ENCODE peak calls at places on chromosomes 11 and 22, in five cellular contexts. Q, C, R, S and K are unnamed samples.

GRCh38 chr22:26479792-26480610 is 3.6 kb downstream of the HPS4 start:
- DNase-seq in Q (no peak), S (no peak), C (no peak), R (no peak), K (no peak)

GRCh38 chr11:83206771-83207413 is 13.4 kb downstream of the ANKRD42 start:
- DNase-seq in S (no peak), C (peak; percentile 23), Q (no peak), R (no peak), K (no peak)

GRCh38 chr11:86180860-86181259 is 63.7 kb upstream of the EED start:
- DNase-seq in Q (no peak), C (no peak), S (no peak), R (no peak), K (no peak)

GRCh38 chr11:65640483-65641207 is 2.7 kb downstream of the SIPA1 start:
- DNase-seq in C (no peak), R (no peak), S (no peak), Q (no peak), K (no peak)

GRCh38 chr11:69242583-69242940 is 51.4 kb upstream of the MYEOV start:
- DNase-seq in R (no peak), C (no peak), Q (no peak), S (no peak), K (no peak)

GRCh38 chr11:36300651-36301050 is 4.6 kb downstream of the PRR5L start:
- DNase-seq in R (no peak), S (no peak), C (no peak), Q (peak; percentile 81), K (no peak)

GRCh38 chr11:106503901-106504300 is 426.4 kb downstream of the AASDHPPT start:
- DNase-seq in R (no peak), S (no peak), C (no peak), Q (no peak), K (no peak)

GRCh38 chr11:115787302-115787701 is 283.1 kb upstream of the CADM1 start:
- DNase-seq in S (no peak), R (no peak), C (no peak), Q (no peak), K (no peak)

DNA sequence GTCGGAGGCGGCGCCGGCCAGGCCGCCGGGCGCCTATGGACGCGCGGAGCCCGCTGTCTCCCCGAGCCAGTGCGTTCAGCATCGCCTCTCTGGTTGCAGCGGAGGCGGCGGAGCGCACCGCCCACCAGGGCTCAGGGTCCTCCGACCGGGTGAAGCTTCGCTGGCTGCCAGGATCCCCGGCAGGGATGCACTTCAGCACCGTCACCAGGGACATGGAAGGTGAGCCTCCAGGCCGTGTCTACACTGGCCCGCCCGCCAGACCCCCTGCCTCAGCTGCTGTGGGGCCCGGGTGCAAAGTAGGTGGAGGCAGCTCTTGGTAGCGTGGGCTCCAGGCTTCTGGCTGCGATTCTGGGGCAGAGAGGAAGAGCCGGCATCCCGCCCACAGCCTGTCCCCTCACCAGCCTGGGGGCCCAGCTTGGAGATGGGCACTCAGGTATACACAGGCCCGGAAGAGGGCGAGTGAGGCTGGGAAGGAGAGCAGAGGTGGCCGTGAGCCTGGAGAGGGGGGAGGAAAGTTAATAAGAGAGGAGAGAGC is 1.1 kb upstream of the TBX1 start:
- DNase-seq in C (peak; percentile 23), Q (no peak), S (no peak), R (no peak), K (no peak)
- H3K27me3 ChIP-seq in C (peaks cover 2% of the 10 kb centered on the region), Q (peaks cover 19% of the 10 kb centered on the region), S (peaks cover 93% of the 10 kb centered on the region), R (peaks cover 24% of the 10 kb centered on the region), K (peaks cover 28% of the 10 kb centered on the region)

GRCh38 chr11:34356130-34356529 is 1.7 kb downstream of the ABTB2 start:
- DNase-seq in S (no peak), R (no peak), Q (no peak), C (no peak), K (peak; percentile 21)
- H3K4me3 ChIP-seq in S (peak overlapping the region; percentile 60), R (peak overlapping the region; percentile 53), Q (no peak overlapping the region), C (peak overlapping the region; percentile 48), K (peak overlapping the region; percentile 54)

GRCh38 chr22:49367016-49367697 is 460.5 kb downstream of the BRD1 start:
- DNase-seq in S (no peak), R (no peak), C (no peak), Q (no peak), K (no peak)
- H3K27me3 ChIP-seq in S (no peaks in the 10 kb centered on the region), R (no peaks in the 10 kb centered on the region), C (no peaks in the 10 kb centered on the region), Q (peaks cover 4% of the 10 kb centered on the region), K (no peaks in the 10 kb centered on the region)

GRCh38 chr11:57426754-57427691 is at the start of gene SLC43A3:
- DNase-seq in R (no peak), Q (peak; percentile 45), C (peak; percentile 83), S (peak; percentile 9), K (peak; percentile 93)

GRCh38 chr11:57424137-57424801 is 2.7 kb downstream of the SLC43A3 start:
- DNase-seq in C (no peak), Q (no peak), R (no peak), S (no peak), K (no peak)

GRCh38 chr11:57426439-57426753 is 525 bp downstream of the SLC43A3 start:
- DNase-seq in C (peak; percentile 37), Q (peak; percentile 25), R (no peak), S (no peak), K (no peak)

GRCh38 chr11:57424802-57425564 is 1.9 kb downstream of the SLC43A3 start:
- DNase-seq in S (peak; percentile 15), C (peak; percentile 83), R (no peak), Q (peak; percentile 23), K (peak; percentile 81)

DNA sequence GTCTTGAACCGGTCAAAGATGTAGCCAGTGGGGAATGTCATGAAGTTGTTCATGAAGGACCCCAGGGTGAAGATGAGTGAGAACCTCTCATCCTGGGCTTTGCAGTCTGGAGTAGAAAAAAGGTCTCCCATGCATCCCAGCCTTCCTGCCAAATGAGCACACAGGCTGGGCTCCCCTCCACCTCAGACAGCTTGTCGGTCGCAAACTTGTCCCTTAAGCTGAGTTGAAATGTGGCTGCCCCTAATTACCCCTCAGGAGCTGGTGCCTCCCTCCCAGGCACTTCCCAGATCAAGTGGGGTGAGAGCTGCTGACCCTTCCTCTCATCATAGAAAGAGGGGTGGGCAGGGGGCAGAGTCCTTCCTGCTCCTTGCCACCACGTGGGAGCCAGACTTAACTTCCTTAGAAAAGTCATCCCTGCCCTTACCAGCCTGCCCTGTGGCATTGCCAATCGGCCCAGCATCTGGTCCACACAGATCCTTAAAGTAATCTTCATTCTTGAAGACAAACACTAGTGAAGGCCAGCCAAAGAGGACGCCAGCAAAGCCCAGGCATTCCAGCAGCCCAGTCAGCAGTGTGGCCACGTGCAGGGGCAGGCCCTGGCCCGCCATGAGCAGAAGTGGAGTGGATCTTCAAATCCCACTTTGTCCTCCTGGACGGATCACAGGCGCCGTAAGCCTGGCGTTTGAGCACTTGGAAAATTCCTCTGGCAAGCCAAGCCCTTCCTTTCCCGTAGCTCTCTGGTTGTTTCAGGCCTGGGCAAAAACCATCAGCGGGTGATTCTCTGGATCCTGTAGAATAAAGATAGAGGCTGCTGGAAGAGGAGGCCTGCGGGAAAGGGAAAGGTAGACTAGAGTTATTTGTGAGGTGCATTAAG is 1.1 kb downstream of the SLC43A3 start:
- DNase-seq in C (peak; percentile 41), S (no peak), R (no peak), Q (peak; percentile 21), K (peak; percentile 36)
- H3K4me3 ChIP-seq in C (no peak overlapping the region), S (no peak overlapping the region), R (peak overlapping the region; percentile 65), Q (no peak overlapping the region), K (peak overlapping the region; percentile 58)

GRCh38 chr22:36991220-36991619 is 28.0 kb downstream of the TST start:
- DNase-seq in S (no peak), Q (no peak), R (no peak), C (no peak), K (no peak)
- H3K27me3 ChIP-seq in S (peaks cover 18% of the 10 kb centered on the region), Q (no peaks in the 10 kb centered on the region), R (no peaks in the 10 kb centered on the region), C (no peaks in the 10 kb centered on the region), K (no peaks in the 10 kb centered on the region)

DNA sequence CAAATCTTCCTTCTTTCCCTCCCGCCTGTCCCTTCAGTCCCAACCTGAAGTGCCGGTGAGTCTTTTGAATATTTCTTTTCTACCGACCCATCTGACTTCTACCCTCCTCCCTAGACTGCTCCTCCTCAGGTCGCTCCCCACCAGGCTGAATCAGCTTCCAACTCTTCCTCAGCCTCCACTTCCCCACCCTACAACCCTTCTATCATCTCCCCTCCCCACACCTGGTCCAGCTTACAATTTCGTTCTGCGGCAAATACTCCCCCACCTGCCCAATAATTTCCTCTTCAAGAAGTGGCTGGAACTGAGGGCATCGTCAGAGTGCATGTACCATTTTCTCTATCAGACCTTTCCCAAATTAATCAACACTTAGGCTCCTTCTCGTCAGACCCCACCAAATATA is 2.5 kb upstream of the NDUFC2 start:
- DNase-seq in C (no peak), R (no peak), Q (no peak), S (no peak), K (no peak)
- H3K4me3 ChIP-seq in C (no peak overlapping the region), R (no peak overlapping the region), Q (no peak overlapping the region), S (no peak overlapping the region), K (no peak overlapping the region)